ENCODE peak calls at places on chromosomes 1 and 21, in eight cellular contexts. F is tibial nerve, A is sigmoid colon, W is stomach, G is transverse colon, V is HepG2, L is A549, Z is K562. Y is an unnamed sample.
A peak's percentile ranks its signal among the peaks of the same experiment; 100 is the strongest.

GRCh38 chr1:179208681-179209477 is 20.6 kb downstream of the ABL2 start:
- DNase-seq in F (no peak), A (no peak), W (no peak), G (no peak), V (no peak), L (no peak), Z (peak; percentile 62), Y (no peak)

GRCh38 chr1:37475380-37476086 is 1.2 kb downstream of the ZC3H12A start:
- DNase-seq in F (no peak), A (no peak), W (no peak), G (peak; percentile 29), V (no peak), L (no peak), Z (peak; percentile 45), Y (peak; percentile 38)

GRCh38 chr1:233386336-233386735 is 58.8 kb downstream of the MAP3K21 start:
- DNase-seq in F (no peak), A (no peak), W (no peak), G (no peak), V (no peak), L (no peak), Z (no peak), Y (no peak)

GRCh38 chr1:44090409-44091252 is 28.0 kb upstream of the KLF17 start:
- DNase-seq in F (no peak), A (no peak), W (no peak), G (no peak), V (no peak), L (no peak), Z (no peak), Y (no peak)

GRCh38 chr1:98129486-98129885 is 208.7 kb upstream of the DPYD start:
- DNase-seq in F (no peak), A (no peak), W (no peak), G (no peak), V (no peak), L (no peak), Z (no peak), Y (no peak)

GRCh38 chr21:46115441-46116188 is 17.7 kb downstream of the COL6A2 start:
- DNase-seq in F (no peak), A (peak; percentile 50), W (no peak), G (peak; percentile 6), V (no peak), L (no peak), Z (no peak), Y (peak; percentile 13)

GRCh38 chr1:67645495-67646144 is 39.4 kb upstream of the GADD45A start:
- DNase-seq in F (peak; percentile 69), A (peak; percentile 72), W (peak; percentile 71), G (peak; percentile 62), V (peak; percentile 83), L (no peak), Z (no peak), Y (peak; percentile 48)

GRCh38 chr1:43348809-43349593 is 9.8 kb upstream of the CDC20 start:
- DNase-seq in F (peak; percentile 49), A (peak; percentile 91), W (peak; percentile 96), G (peak; percentile 94), V (peak; percentile 85), L (peak; percentile 79), Z (peak; percentile 37), Y (peak; percentile 85)

GRCh38 chr21:34936299-34936698 is 112.8 kb downstream of the RUNX1 start:
- DNase-seq in F (no peak), A (no peak), W (no peak), G (no peak), V (no peak), L (no peak), Z (no peak), Y (no peak)

GRCh38 chr1:27402349-27402754 is 9.9 kb downstream of the GPR3 start:
- DNase-seq in F (peak; percentile 80), A (peak; percentile 91), W (peak; percentile 87), G (peak; percentile 83), V (peak; percentile 41), L (no peak), Z (no peak), Y (peak; percentile 72)

GRCh38 chr1:33341190-33341589 is 20.3 kb upstream of the A3GALT2 start:
- DNase-seq in F (no peak), A (no peak), W (no peak), G (no peak), V (no peak), L (no peak), Z (no peak), Y (no peak)

GRCh38 chr1:241021286-241021685 is 335.7 kb downstream of the RGS7 start:
- DNase-seq in F (no peak), A (no peak), W (no peak), G (no peak), V (no peak), L (no peak), Z (no peak), Y (no peak)

GRCh38 chr1:202618387-202619022 is 91.7 kb downstream of the SYT2 start:
- DNase-seq in F (no peak), A (no peak), W (no peak), G (no peak), V (no peak), L (no peak), Z (no peak), Y (no peak)

GRCh38 chr21:46064870-46065214 is 33.1 kb upstream of the COL6A2 start:
- DNase-seq in F (no peak), A (no peak), W (no peak), G (no peak), V (no peak), L (no peak), Z (no peak), Y (peak; percentile 52)

GRCh38 chr1:78387872-78388271 is 102.9 kb upstream of the PTGFR start:
- DNase-seq in F (no peak), A (no peak), W (no peak), G (no peak), V (no peak), L (no peak), Z (no peak), Y (no peak)

GRCh38 chr21:21159253-21159899 is 161.2 kb downstream of the NCAM2 start:
- DNase-seq in F (no peak), A (no peak), W (no peak), G (no peak), V (no peak), L (no peak), Z (no peak), Y (no peak)

GRCh38 chr21:21163904-21164303 is 165.7 kb downstream of the NCAM2 start:
- DNase-seq in F (peak; percentile 67), A (peak; percentile 70), W (peak; percentile 26), G (peak; percentile 40), V (peak; percentile 26), L (peak; percentile 0), Z (peak; percentile 55), Y (no peak)

GRCh38 chr21:21165063-21165645 is 166.9 kb downstream of the NCAM2 start:
- DNase-seq in F (peak; percentile 26), A (no peak), W (no peak), G (no peak), V (no peak), L (no peak), Z (no peak), Y (no peak)
- TF ChIP-seq EP300 in F (no peak), A (peak; percentile 58), W (no peak), G (no peak), V (no peak), L (no peak), Z (no peak), Y (no peak)

GRCh38 chr1:221884821-221885220 is 142.9 kb upstream of the DUSP10 start:
- DNase-seq in F (no peak), A (no peak), W (no peak), G (no peak), V (no peak), L (no peak), Z (no peak), Y (no peak)
- TF ChIP-seq CTCF in F (no peak), A (no peak), W (no peak), G (no peak), V (no peak), L (no peak), Z (no peak), Y (no peak)

GRCh38 chr21:44263221-44263671 is 1.5 kb upstream of the DNMT3L start:
- DNase-seq in F (no peak), A (no peak), W (no peak), G (no peak), V (no peak), L (no peak), Z (no peak), Y (peak; percentile 31)

GRCh38 chr21:44271558-44271957 is 9.9 kb upstream of the DNMT3L start:
- DNase-seq in F (no peak), A (no peak), W (no peak), G (no peak), V (no peak), L (no peak), Z (no peak), Y (no peak)

GRCh38 chr21:44265734-44266270 is 4.1 kb upstream of the DNMT3L start:
- DNase-seq in F (no peak), A (no peak), W (no peak), G (no peak), V (no peak), L (no peak), Z (no peak), Y (no peak)

GRCh38 chr21:44263768-44264167 is 2.1 kb upstream of the DNMT3L start:
- DNase-seq in F (no peak), A (no peak), W (no peak), G (no peak), V (no peak), L (no peak), Z (no peak), Y (no peak)

DNA sequence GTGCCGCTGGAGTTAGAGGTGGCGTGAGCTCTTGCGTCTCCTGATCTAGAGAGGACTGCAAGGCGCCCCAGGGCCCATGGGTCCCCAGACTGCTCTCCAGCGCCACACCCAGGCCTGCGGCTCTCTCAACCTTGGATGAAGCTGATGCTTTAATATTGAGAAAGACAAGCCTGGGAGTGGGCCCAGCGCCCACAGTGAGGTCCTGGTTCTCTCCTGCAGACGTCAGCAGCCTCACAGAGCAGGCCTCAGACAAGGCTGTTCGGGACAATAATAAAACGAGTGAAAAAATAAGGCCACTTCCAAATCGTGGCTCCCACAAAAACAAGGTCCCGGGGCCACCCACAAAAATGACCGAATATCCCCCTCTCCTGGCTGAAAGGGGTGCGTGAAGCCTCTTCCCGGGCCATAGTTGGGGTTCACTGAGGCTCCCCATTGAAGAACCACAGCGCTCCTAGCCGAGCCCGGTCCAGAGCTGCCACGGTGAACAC is 6.0 kb upstream of the DNMT3L start:
- DNase-seq in F (peak; percentile 15), A (no peak), W (no peak), G (peak; percentile 32), V (peak; percentile 35), L (no peak), Z (peak; percentile 81), Y (no peak)
- TF ChIP-seq EP300 in F (no peak), A (no peak), W (no peak), G (no peak), V (no peak), L (no peak), Z (no peak), Y (no peak)

DNA sequence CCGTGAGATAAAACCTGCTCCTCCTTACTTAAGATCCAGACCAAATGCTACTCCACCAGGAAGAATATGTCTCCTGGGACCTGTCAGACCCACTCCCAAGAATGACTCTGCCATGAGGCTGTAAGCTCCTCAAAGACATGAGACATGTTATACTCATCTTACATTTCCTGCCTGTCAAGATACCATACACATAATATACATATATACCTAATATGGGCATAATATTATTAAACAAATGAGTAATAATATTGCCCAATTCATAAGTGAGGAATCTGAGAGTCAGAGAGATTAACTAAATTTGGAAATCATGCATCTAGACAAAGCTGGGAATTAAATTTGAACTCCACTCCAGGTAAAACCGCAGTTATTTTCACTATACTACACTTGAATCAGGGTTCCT is 634.9 kb downstream of the LMO4 start:
- DNase-seq in F (no peak), A (no peak), W (no peak), G (no peak), V (no peak), L (no peak), Z (no peak), Y (no peak)
- TF ChIP-seq CTCF in F (no peak), A (no peak), W (no peak), G (no peak), V (no peak), L (no peak), Z (no peak), Y (no peak)

Y was measured in ovary.